ENCODE peak calls at places on chromosome 5, in six cellular contexts. W is aorta, T is spleen, D is sigmoid colon, N is right cardiac atrium, A is cardiac muscle cell. C is an unnamed sample.
A peak's percentile ranks its signal among the peaks of the same experiment; 100 is the strongest.

GRCh38 chr5:68320094-68320986 is 104.8 kb downstream of the PIK3R1 start:
- DNase-seq in A (no peak), T (no peak), N (no peak), D (no peak), W (no peak), C (no peak)

GRCh38 chr5:149846021-149846420 is 98.6 kb downstream of the PDE6A start:
- DNase-seq in W (no peak), A (no peak), D (no peak), T (peak; percentile 32), N (no peak), C (no peak)

GRCh38 chr5:68420476-68421344 is 205.2 kb downstream of the PIK3R1 start:
- DNase-seq in N (peak; percentile 76), A (peak; percentile 51), D (no peak), T (peak; percentile 86), W (no peak), C (peak; percentile 68)

GRCh38 chr5:137564475-137564961 is 65.4 kb upstream of the SPOCK1 start:
- DNase-seq in N (no peak), T (no peak), A (no peak), W (no peak), D (no peak), C (no peak)

GRCh38 chr5:33941090-33941489 is 4.9 kb downstream of the RXFP3 start:
- DNase-seq in W (no peak), T (no peak), N (no peak), D (no peak), A (no peak), C (no peak)

GRCh38 chr5:160310140-160310909 is 2.0 kb downstream of the CCNJL start:
- DNase-seq in W (peak; percentile 25), A (no peak), T (no peak), D (no peak), N (no peak), C (no peak)

GRCh38 chr5:73792687-73793320 is 166.8 kb downstream of the ARHGEF28 start:
- DNase-seq in A (peak; percentile 69), N (peak; percentile 71), T (peak; percentile 79), W (peak; percentile 85), D (peak; percentile 73), C (peak; percentile 89)

GRCh38 chr5:78540335-78541057 is 108.1 kb downstream of the LHFPL2 start:
- DNase-seq in N (peak; percentile 61), A (no peak), W (no peak), D (peak; percentile 75), T (no peak), C (peak; percentile 38)

GRCh38 chr5:169550227-169550626 is 33.3 kb upstream of the SPDL1 start:
- DNase-seq in W (no peak), A (peak; percentile 7), N (no peak), T (no peak), D (no peak), C (no peak)

GRCh38 chr5:97182571-97183099 is 412 bp downstream of the RIOK2 start:
- DNase-seq in A (peak; percentile 28), T (no peak), W (no peak), N (no peak), D (no peak), C (no peak)

GRCh38 chr5:54778783-54779182 is 206.6 kb downstream of the ESM1 start:
- DNase-seq in W (no peak), N (no peak), D (no peak), T (no peak), A (no peak), C (no peak)
- H3K9me3 ChIP-seq in W (no peaks in the 10 kb centered on the region), N (no peaks in the 10 kb centered on the region), D (no peaks in the 10 kb centered on the region), T (peaks cover 5% of the 10 kb centered on the region), A (no peaks in the 10 kb centered on the region), C (no peaks in the 10 kb centered on the region)

DNA sequence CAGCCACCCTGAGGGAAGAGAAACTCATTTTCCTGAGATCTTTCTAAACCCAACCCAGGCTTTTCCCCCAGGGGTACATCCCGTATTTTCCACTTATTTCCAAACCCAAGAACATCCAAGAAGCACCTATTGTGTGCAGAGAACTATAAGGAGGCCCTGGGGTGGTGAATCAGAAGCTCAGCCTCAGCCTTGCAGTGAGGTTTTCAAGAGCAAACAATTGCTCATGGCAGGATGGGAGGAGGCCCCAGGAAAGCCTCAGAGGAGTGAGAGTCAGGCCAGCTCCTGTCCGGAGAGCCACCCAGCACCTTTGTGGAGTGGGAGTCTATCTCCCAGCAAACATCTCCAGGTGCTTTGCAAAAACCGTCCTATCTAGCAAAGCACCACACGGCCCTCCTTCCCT is 19.2 kb downstream of the NIPAL4 start:
- DNase-seq in T (no peak), N (no peak), W (no peak), D (peak; percentile 49), A (no peak), C (no peak)
- H3K4me1 ChIP-seq in T (peaks cover 18% of the 10 kb centered on the region), N (peaks cover 1% of the 10 kb centered on the region), W (no peaks in the 10 kb centered on the region), D (peaks cover 38% of the 10 kb centered on the region), A (no peaks in the 10 kb centered on the region), C (no peaks in the 10 kb centered on the region)

GRCh38 chr5:26487553-26487952 is 550.8 kb downstream of the CDH9 start:
- DNase-seq in T (no peak), N (no peak), A (no peak), W (no peak), D (no peak), C (no peak)

DNA sequence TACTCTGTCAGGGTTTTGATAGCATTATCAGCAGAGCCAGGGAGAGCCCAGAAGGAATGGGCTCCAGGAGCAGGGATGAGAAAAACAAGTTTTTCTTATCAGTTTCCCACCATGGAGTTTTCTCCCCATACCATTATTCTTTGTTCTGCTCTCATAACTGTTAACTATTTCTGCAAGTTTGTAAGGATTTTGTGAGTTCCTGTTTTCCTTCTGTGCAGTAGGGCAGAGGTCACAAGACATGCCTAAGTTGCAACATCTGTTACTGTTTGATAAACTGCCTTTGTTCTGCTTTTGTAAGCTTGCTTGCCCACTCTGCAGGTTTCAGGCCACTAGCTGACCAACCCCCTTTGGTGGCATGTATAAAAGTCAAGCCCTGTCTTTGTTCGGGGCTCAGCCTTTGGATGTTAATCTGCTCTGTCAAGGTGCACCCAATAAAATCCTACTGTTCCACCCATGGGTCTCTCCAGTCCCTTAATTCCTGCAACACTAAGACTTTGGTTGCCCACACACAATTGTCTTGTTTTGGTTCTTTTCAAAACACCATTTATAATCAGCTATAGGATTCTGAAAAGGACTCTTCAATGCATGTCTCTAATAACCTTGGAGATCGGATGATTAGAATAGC is 545.4 kb downstream of the CDH9 start:
- DNase-seq in D (no peak), A (no peak), W (no peak), T (no peak), N (no peak), C (no peak)
- H3K9me3 ChIP-seq in D (no peaks in the 10 kb centered on the region), A (no peaks in the 10 kb centered on the region), W (no peaks in the 10 kb centered on the region), T (peaks cover 33% of the 10 kb centered on the region), N (peaks cover 5% of the 10 kb centered on the region), C (no peaks in the 10 kb centered on the region)

GRCh38 chr5:41212935-41213334 is 397 bp downstream of the C6 start:
- DNase-seq in W (no peak), T (no peak), A (no peak), D (no peak), N (no peak), C (no peak)
- H3K4me1 ChIP-seq in W (no peaks in the 10 kb centered on the region), T (no peaks in the 10 kb centered on the region), A (no peaks in the 10 kb centered on the region), D (no peaks in the 10 kb centered on the region), N (no peaks in the 10 kb centered on the region), C (no peaks in the 10 kb centered on the region)

GRCh38 chr5:55250064-55250463 is 16.7 kb upstream of the CCNO start:
- DNase-seq in A (no peak), D (no peak), N (no peak), W (no peak), T (no peak), C (no peak)
- H3K9me3 ChIP-seq in A (no peaks in the 10 kb centered on the region), D (peaks cover 7% of the 10 kb centered on the region), N (no peaks in the 10 kb centered on the region), W (no peaks in the 10 kb centered on the region), T (peaks cover 22% of the 10 kb centered on the region), C (no peaks in the 10 kb centered on the region)

GRCh38 chr5:109388407-109388806 is 21.4 kb downstream of the PJA2 start:
- DNase-seq in A (no peak), N (no peak), W (no peak), D (no peak), T (no peak), C (no peak)

GRCh38 chr5:109390188-109390587 is 19.6 kb downstream of the PJA2 start:
- DNase-seq in T (no peak), N (no peak), D (no peak), W (no peak), A (no peak), C (no peak)

DNA sequence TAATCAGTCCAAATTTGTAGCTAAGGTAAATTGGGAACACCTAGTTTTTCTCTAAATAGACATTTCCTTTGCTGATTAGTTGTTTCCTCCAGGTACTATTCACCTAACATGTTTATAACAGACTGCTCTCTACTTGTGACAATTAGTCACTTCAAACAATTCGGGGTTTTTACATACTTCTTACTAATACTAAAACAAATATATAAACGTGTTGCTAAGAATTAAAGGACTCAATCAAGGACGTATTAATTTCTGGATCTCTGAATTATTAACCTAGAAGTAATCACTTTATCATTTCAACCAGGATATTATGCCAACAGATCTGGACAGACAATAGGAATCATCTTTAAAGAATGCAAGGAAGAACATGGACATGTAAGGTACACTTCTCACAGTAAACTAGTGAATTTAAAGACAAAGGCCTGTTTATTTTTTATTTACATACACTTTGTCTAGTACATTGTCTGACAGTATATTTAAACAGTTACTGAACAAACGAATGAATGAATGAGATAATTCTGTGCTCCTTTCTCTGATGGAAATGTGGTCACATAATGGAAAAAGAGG is 22.3 kb downstream of the PJA2 start:
- DNase-seq in D (no peak), T (no peak), N (no peak), W (no peak), A (no peak), C (no peak)
- H3K4me1 ChIP-seq in D (peaks cover 40% of the 10 kb centered on the region), T (peaks cover 66% of the 10 kb centered on the region), N (peaks cover 2% of the 10 kb centered on the region), W (peaks cover 2% of the 10 kb centered on the region), A (peaks cover 17% of the 10 kb centered on the region), C (peaks cover 3% of the 10 kb centered on the region)

GRCh38 chr5:7018144-7018543 is 304.9 kb downstream of the TENT4A start:
- DNase-seq in N (no peak), T (no peak), A (no peak), W (no peak), D (no peak), C (no peak)

GRCh38 chr5:7015586-7016256 is 302.5 kb downstream of the TENT4A start:
- DNase-seq in A (no peak), T (no peak), D (no peak), W (no peak), N (no peak), C (no peak)

GRCh38 chr5:7017004-7017770 is 304.0 kb downstream of the TENT4A start:
- DNase-seq in W (no peak), T (no peak), D (no peak), N (no peak), A (no peak), C (peak; percentile 3)

GRCh38 chr5:7018601-7019000 is 305.4 kb downstream of the TENT4A start:
- DNase-seq in D (no peak), N (no peak), T (no peak), W (no peak), A (no peak), C (no peak)
- H3K9me3 ChIP-seq in D (peaks cover 17% of the 10 kb centered on the region), N (peaks cover 17% of the 10 kb centered on the region), T (peaks cover 36% of the 10 kb centered on the region), W (peaks cover 17% of the 10 kb centered on the region), A (no peaks in the 10 kb centered on the region), C (no peaks in the 10 kb centered on the region)

GRCh38 chr5:5685737-5686136 is 263.3 kb downstream of the ICE1 start:
- DNase-seq in W (no peak), A (no peak), D (no peak), N (no peak), T (no peak), C (no peak)
- H3K4me1 ChIP-seq in W (peaks cover 3% of the 10 kb centered on the region), A (peaks cover 16% of the 10 kb centered on the region), D (no peaks in the 10 kb centered on the region), N (peaks cover 5% of the 10 kb centered on the region), T (peaks cover 7% of the 10 kb centered on the region), C (no peaks in the 10 kb centered on the region)

DNA sequence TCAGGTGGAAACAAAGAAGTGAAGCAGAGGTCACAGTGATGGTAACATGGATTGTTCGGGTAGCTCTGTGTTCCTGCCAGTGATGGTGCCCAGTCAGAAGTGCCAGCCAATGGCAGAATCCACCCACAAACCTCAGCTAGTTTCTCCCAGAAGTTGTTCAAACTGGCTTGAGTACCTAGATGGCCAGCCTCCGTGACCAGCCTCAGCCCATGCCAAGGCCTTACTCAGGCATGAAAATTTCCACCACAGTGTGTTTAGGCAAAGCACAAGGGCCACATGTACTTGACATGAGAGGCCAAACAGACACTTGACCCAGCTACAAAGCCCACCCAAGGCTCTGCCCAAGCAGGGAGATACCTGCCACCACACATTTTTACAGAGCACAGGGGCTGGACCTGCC is 19.4 kb upstream of the BTNL9 start:
- DNase-seq in A (no peak), W (no peak), T (no peak), N (no peak), D (no peak), C (no peak)
- H3K9me3 ChIP-seq in A (peaks cover 7% of the 10 kb centered on the region), W (peaks cover 15% of the 10 kb centered on the region), T (peaks cover 33% of the 10 kb centered on the region), N (no peaks in the 10 kb centered on the region), D (peaks cover 10% of the 10 kb centered on the region), C (no peaks in the 10 kb centered on the region)